ENCODE peak calls at places on chromosomes 5 and 9, in four cellular contexts. T is WTC11, E is A549, L is HepG2. S is an unnamed sample.

GRCh38 chr9:134383148-134383547 is 56.9 kb downstream of the RXRA start:
- DNase-seq in T (no peak), E (no peak), L (no peak), S (no peak)

GRCh38 chr9:119375892-119376291 is 6.7 kb upstream of the BRINP1 start:
- DNase-seq in T (peak), E (peak), L (peak), S (peak)

GRCh38 chr5:10860645-10861455 is 99.8 kb upstream of the DAP start:
- DNase-seq in T (no peak), E (no peak), L (no peak), S (no peak)

GRCh38 chr5:110439280-110439679 is 287.2 kb downstream of the TMEM232 start:
- DNase-seq in T (no peak), E (no peak), L (no peak), S (no peak)

GRCh38 chr5:54745599-54745998 is 228.0 kb downstream of the SNX18 start:
- DNase-seq in T (no peak), E (no peak), L (no peak), S (no peak)

GRCh38 chr5:157524887-157525286 is 50.7 kb downstream of the ADAM19 start:
- DNase-seq in T (no peak), E (no peak), L (no peak), S (no peak)

GRCh38 chr5:139473565-139473964 is 2.8 kb downstream of the SMIM33 start:
- DNase-seq in T (no peak), E (no peak), L (no peak), S (no peak)

GRCh38 chr5:109873687-109874086 is 184.0 kb downstream of the MAN2A1 start:
- DNase-seq in T (no peak), E (no peak), L (no peak), S (no peak)

GRCh38 chr5:174301848-174302625 is 256.5 kb downstream of the NSG2 start:
- DNase-seq in T (no peak), E (no peak), L (no peak), S (no peak)

GRCh38 chr9:88953401-88954029 is 37.8 kb upstream of the S1PR3 start:
- DNase-seq in T (no peak), E (no peak), L (peak), S (no peak)

GRCh38 chr5:2697446-2698200 is 53.9 kb downstream of the IRX2 start:
- DNase-seq in T (no peak), E (no peak), L (no peak), S (no peak)

GRCh38 chr5:2697041-2697440 is 54.4 kb downstream of the IRX2 start:
- DNase-seq in T (no peak), E (no peak), L (no peak), S (no peak)

GRCh38 chr5:2699686-2700085 is 51.8 kb downstream of the IRX2 start:
- DNase-seq in T (no peak), E (no peak), L (no peak), S (no peak)

GRCh38 chr5:2699231-2699630 is 52.2 kb downstream of the IRX2 start:
- DNase-seq in T (no peak), E (no peak), L (no peak), S (no peak)

GRCh38 chr5:2698581-2698980 is 52.9 kb downstream of the IRX2 start:
- DNase-seq in T (no peak), E (no peak), L (no peak), S (no peak)
- TF ChIP-seq NR3C1 in T (no peak), E (no peak), L (no peak), S (no peak)

GRCh38 chr9:37908283-37908682 is 4.4 kb upstream of the SLC25A51 start:
- DNase-seq in T (no peak), E (no peak), L (no peak), S (no peak)

GRCh38 chr9:37909326-37909725 is 5.4 kb upstream of the SLC25A51 start:
- DNase-seq in T (no peak), E (no peak), L (no peak), S (no peak)

GRCh38 chr9:37906312-37907239 is 2.6 kb upstream of the SLC25A51 start:
- DNase-seq in T (no peak), E (no peak), L (no peak), S (no peak)

GRCh38 chr9:37910271-37910670 is 6.3 kb upstream of the SLC25A51 start:
- DNase-seq in T (no peak), E (no peak), L (no peak), S (no peak)

DNA sequence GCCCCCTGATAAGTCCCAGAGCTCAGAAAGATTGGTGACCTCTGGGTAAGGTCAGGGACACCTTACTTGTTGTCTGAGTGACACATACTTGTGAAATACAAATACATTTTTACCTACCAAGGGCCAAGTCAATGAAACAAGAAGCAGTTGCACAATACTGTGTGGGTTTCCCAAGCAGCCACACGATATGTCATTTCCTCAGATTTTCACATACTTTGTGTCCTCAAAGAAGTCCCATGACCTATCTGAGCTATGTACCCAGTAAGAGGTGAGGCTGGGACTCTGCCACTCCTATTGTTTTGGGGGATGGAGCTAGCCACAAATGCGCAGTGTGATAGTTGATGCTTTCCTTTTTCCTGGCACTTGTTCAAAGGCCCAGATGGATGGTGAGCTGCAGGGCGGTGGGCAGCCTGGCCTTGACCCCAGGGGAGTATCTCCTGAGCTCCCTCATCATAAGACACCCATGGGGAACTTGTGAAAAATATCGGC is 4.8 kb upstream of the SLC25A51 start:
- DNase-seq in T (no peak), E (no peak), L (peak), S (no peak)
- TF ChIP-seq NR3C1 in T (no peak), E (no peak), L (no peak), S (no peak)

GRCh38 chr5:15236911-15237508 is 263.0 kb upstream of the FBXL7 start:
- DNase-seq in T (no peak), E (no peak), L (no peak), S (no peak)

GRCh38 chr5:15238006-15238405 is 262.0 kb upstream of the FBXL7 start:
- DNase-seq in T (no peak), E (no peak), L (no peak), S (no peak)

GRCh38 chr5:15233566-15233965 is 266.4 kb upstream of the FBXL7 start:
- DNase-seq in T (no peak), E (no peak), L (no peak), S (no peak)

GRCh38 chr5:15234366-15234765 is 265.6 kb upstream of the FBXL7 start:
- DNase-seq in T (no peak), E (no peak), L (no peak), S (no peak)

DNA sequence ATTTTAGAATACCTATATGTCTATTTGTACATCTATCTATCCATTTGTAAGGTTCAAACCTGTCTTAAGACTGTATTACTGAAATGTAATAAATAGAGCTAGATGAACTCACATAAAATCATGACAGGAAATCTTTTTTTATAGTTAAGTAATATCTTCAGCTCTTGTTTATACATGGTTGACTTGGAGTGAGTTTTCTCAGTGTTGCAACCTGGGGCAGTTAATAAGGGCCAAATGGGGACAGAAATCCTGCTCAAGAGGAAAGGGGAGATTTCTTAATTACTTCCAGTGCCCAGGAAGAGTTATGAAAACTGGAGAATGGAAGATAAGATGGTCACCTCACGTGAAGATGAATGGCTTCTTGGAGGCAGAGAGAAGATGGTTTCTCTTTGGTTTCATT is 265.1 kb upstream of the FBXL7 start:
- DNase-seq in T (no peak), E (no peak), L (no peak), S (no peak)
- TF ChIP-seq NR3C1 in T (no peak), E (no peak), L (no peak), S (no peak)

GRCh38 chr9:136075881-136076678 is 19.0 kb downstream of the NACC2 start:
- DNase-seq in T (no peak), E (no peak), L (no peak), S (no peak)
- TF ChIP-seq NR3C1 in T (no peak), E (no peak), L (no peak), S (no peak)

DNA sequence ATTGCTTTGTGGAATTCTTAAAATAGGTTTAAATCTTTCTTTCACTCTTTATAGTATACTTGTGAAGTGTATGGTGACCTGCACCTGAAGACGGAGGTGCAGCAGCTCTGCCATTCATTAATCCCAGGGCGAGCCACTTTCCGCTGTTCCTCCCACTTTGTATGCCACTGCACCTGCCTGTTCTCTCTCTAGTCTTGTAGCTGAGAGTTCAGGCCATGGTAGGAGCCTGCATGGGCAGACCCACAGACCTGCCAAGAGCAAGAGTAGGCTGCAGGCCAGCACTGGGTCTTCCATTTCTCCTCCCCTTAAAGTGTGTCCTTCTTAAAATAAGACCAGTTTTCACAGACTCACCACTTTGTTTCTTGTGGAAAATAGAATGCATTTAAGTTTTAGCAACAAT is 103.0 kb downstream of the SNCAIP start:
- DNase-seq in T (no peak), E (no peak), L (no peak), S (no peak)
- TF ChIP-seq NR3C1 in T (no peak), E (no peak), L (no peak), S (no peak)

GRCh38 chr9:133049043-133049442 is 12.7 kb upstream of the CEL start:
- DNase-seq in T (no peak), E (no peak), L (no peak), S (no peak)

GRCh38 chr9:133048595-133048994 is 13.2 kb upstream of the CEL start:
- DNase-seq in T (peak), E (peak), L (no peak), S (peak)

GRCh38 chr9:133046196-133046899 is 15.4 kb upstream of the CEL start:
- DNase-seq in T (no peak), E (no peak), L (no peak), S (no peak)

GRCh38 chr9:133045132-133045531 is 14.3 kb downstream of the GTF3C5 start:
- DNase-seq in T (no peak), E (no peak), L (no peak), S (no peak)

GRCh38 chr9:133046900-133047295 is 14.9 kb upstream of the CEL start:
- DNase-seq in T (no peak), E (no peak), L (no peak), S (no peak)
- TF ChIP-seq NR3C1 in T (no peak), E (no peak), L (no peak), S (no peak)

GRCh38 chr5:68919988-68920490 is 173.8 kb upstream of the SLC30A5 start:
- DNase-seq in T (no peak), E (no peak), L (no peak), S (no peak)

GRCh38 chr5:68920888-68921287 is 172.9 kb upstream of the SLC30A5 start:
- DNase-seq in T (no peak), E (no peak), L (no peak), S (no peak)

GRCh38 chr5:68928617-68929302 is 165.1 kb upstream of the SLC30A5 start:
- DNase-seq in T (no peak), E (no peak), L (no peak), S (no peak)

GRCh38 chr5:68922172-68922987 is 171.4 kb upstream of the SLC30A5 start:
- DNase-seq in T (no peak), E (no peak), L (no peak), S (no peak)

GRCh38 chr5:68924490-68925145 is 169.2 kb upstream of the SLC30A5 start:
- DNase-seq in T (no peak), E (no peak), L (peak), S (no peak)
- TF ChIP-seq NR3C1 in T (no peak), E (no peak), L (no peak), S (no peak)

GRCh38 chr9:12903316-12903715 is 128.5 kb downstream of the LURAP1L start:
- DNase-seq in T (no peak), E (no peak), L (no peak), S (no peak)
- TF ChIP-seq NR3C1 in T (no peak), E (no peak), L (no peak), S (no peak)

GRCh38 chr5:169139381-169140125 is 161.4 kb downstream of the SLIT3 start:
- DNase-seq in T (no peak), E (peak), L (no peak), S (no peak)
- TF ChIP-seq NR3C1 in T (no peak), E (no peak), L (no peak), S (no peak)